ENCODE peak calls at places on chromosome 2, in five cellular contexts. O is lung microvascular endothelial cell, I is GM12891, V is PC-3, Z is G401. L is an unnamed sample.
A peak's percentile ranks its signal among the peaks of the same experiment; 100 is the strongest.

GRCh38 chr2:207792244-207792785 is 22.6 kb upstream of the FZD5 start:
- DNase-seq in O (peak; percentile 84), I (no peak), V (peak; percentile 78), Z (no peak), L (no peak)

GRCh38 chr2:33273479-33273878 is 203.0 kb upstream of the RASGRP3 start:
- DNase-seq in O (no peak), I (no peak), V (no peak), Z (no peak), L (no peak)

GRCh38 chr2:156512451-156512850 is 76.3 kb downstream of the GPD2 start:
- DNase-seq in O (no peak), I (no peak), V (no peak), Z (no peak), L (no peak)

GRCh38 chr2:175256806-175257585 is 75.5 kb upstream of the ATP5MC3 start:
- DNase-seq in O (no peak), I (no peak), V (no peak), Z (no peak), L (no peak)

GRCh38 chr2:14423145-14423906 is 209.2 kb upstream of the LRATD1 start:
- DNase-seq in O (peak; percentile 46), I (no peak), V (peak; percentile 8), Z (no peak), L (no peak)

GRCh38 chr2:135744761-135745314 is 3.2 kb downstream of the UBXN4 start:
- DNase-seq in O (peak; percentile 32), I (peak; percentile 20), V (peak; percentile 62), Z (peak; percentile 8), L (peak; percentile 55)

GRCh38 chr2:172083725-172084483 is 1.4 kb upstream of the DLX1 start:
- DNase-seq in O (no peak), I (no peak), V (no peak), Z (no peak), L (peak; percentile 21)

GRCh38 chr2:159060518-159060917 is 92.1 kb downstream of the TANC1 start:
- DNase-seq in O (no peak), I (no peak), V (no peak), Z (no peak), L (no peak)

GRCh38 chr2:159035790-159036411 is 67.5 kb downstream of the TANC1 start:
- DNase-seq in O (peak; percentile 53), I (no peak), V (peak; percentile 93), Z (peak; percentile 76), L (peak; percentile 11)

L was measured in activated CD4-positive, alpha-beta memory T cell treated with anti-CD3 and anti-CD28 coated beads for 36 hours.